ENCODE peak calls at places on chromosome 5, in four cellular contexts. One of them, this sample, is unnamed.

GRCh38 chr5:143569722-143570567 is 166.5 kb upstream of the NR3C1 start:
- DNase-seq in upper lobe of right lung: no peak
- DNase-seq in HFF-Myc: no peak
- DNase-seq in foreskin fibroblast: no peak
- DNase-seq in this sample: no peak

GRCh38 chr5:103358305-103358996 is 99.9 kb downstream of the MACIR start:
- DNase-seq in upper lobe of right lung: no peak
- DNase-seq in HFF-Myc: no peak
- DNase-seq in foreskin fibroblast: no peak
- DNase-seq in this sample: no peak

GRCh38 chr5:104551628-104552027 is 989.0 kb upstream of the NUDT12 start:
- DNase-seq in foreskin fibroblast: no peak
- DNase-seq in upper lobe of right lung: no peak
- DNase-seq in HFF-Myc: no peak
- DNase-seq in this sample: no peak

GRCh38 chr5:143147918-143148317 is 255.6 kb downstream of the NR3C1 start:
- DNase-seq in upper lobe of right lung: no peak
- DNase-seq in HFF-Myc: no peak
- DNase-seq in foreskin fibroblast: peak
- DNase-seq in this sample: no peak

GRCh38 chr5:53942724-53943123 is 367.6 kb downstream of the ARL15 start:
- DNase-seq in foreskin fibroblast: peak
- DNase-seq in HFF-Myc: no peak
- DNase-seq in upper lobe of right lung: no peak
- DNase-seq in this sample: no peak

GRCh38 chr5:35183243-35183955 is 46.9 kb downstream of the PRLR start:
- DNase-seq in upper lobe of right lung: no peak
- DNase-seq in foreskin fibroblast: peak
- DNase-seq in HFF-Myc: peak
- DNase-seq in this sample: peak

GRCh38 chr5:134073404-134073803 is 41.1 kb upstream of the TCF7 start:
- DNase-seq in HFF-Myc: no peak
- DNase-seq in foreskin fibroblast: peak
- DNase-seq in upper lobe of right lung: no peak
- DNase-seq in this sample: no peak

GRCh38 chr5:132419517-132420468 is 50.3 kb downstream of the SLC22A5 start:
- DNase-seq in foreskin fibroblast: peak
- DNase-seq in upper lobe of right lung: peak
- DNase-seq in HFF-Myc: no peak
- DNase-seq in this sample: peak

GRCh38 chr5:127875235-127876021 is 172.2 kb downstream of the CCDC192 start:
- DNase-seq in foreskin fibroblast: peak
- DNase-seq in HFF-Myc: peak
- DNase-seq in upper lobe of right lung: no peak
- DNase-seq in this sample: peak

GRCh38 chr5:141835928-141836667 is 42.1 kb downstream of the PCDH1 start:
- DNase-seq in upper lobe of right lung: no peak
- DNase-seq in foreskin fibroblast: no peak
- DNase-seq in HFF-Myc: no peak
- DNase-seq in this sample: no peak

GRCh38 chr5:178986326-178986960 is 8.7 kb downstream of the GRM6 start:
- DNase-seq in upper lobe of right lung: no peak
- DNase-seq in HFF-Myc: no peak
- DNase-seq in foreskin fibroblast: no peak
- DNase-seq in this sample: no peak

GRCh38 chr5:155408465-155408864 is 394.9 kb downstream of the KIF4B start:
- DNase-seq in HFF-Myc: no peak
- DNase-seq in upper lobe of right lung: no peak
- DNase-seq in foreskin fibroblast: no peak
- DNase-seq in this sample: no peak

GRCh38 chr5:90054612-90055011 is 354.9 kb downstream of the CETN3 start:
- DNase-seq in HFF-Myc: no peak
- DNase-seq in upper lobe of right lung: no peak
- DNase-seq in foreskin fibroblast: peak
- DNase-seq in this sample: no peak

GRCh38 chr5:160869962-160870521 is 18.0 kb upstream of the ATP10B start:
- DNase-seq in upper lobe of right lung: no peak
- DNase-seq in HFF-Myc: no peak
- DNase-seq in foreskin fibroblast: no peak
- DNase-seq in this sample: no peak

GRCh38 chr5:56829137-56829536 is 13.8 kb downstream of the MAP3K1 start:
- DNase-seq in HFF-Myc: no peak
- DNase-seq in foreskin fibroblast: no peak
- DNase-seq in upper lobe of right lung: no peak
- DNase-seq in this sample: no peak

GRCh38 chr5:167513383-167513782 is 778.1 kb upstream of the WWC1 start:
- DNase-seq in upper lobe of right lung: no peak
- DNase-seq in HFF-Myc: no peak
- DNase-seq in foreskin fibroblast: no peak
- DNase-seq in this sample: no peak

GRCh38 chr5:42767491-42768105 is 11.0 kb downstream of the CCDC152 start:
- DNase-seq in foreskin fibroblast: peak
- DNase-seq in upper lobe of right lung: no peak
- DNase-seq in HFF-Myc: no peak
- DNase-seq in this sample: peak

GRCh38 chr5:1016036-1016435 is 7.4 kb downstream of the NKD2 start:
- DNase-seq in foreskin fibroblast: no peak
- DNase-seq in upper lobe of right lung: no peak
- DNase-seq in HFF-Myc: no peak
- DNase-seq in this sample: no peak

GRCh38 chr5:95281211-95281610 is 3.7 kb downstream of the MCTP1 start:
- DNase-seq in upper lobe of right lung: no peak
- DNase-seq in foreskin fibroblast: peak
- DNase-seq in HFF-Myc: no peak
- DNase-seq in this sample: no peak

GRCh38 chr5:74632947-74633356 is 7.6 kb downstream of the ENC1 start:
- DNase-seq in upper lobe of right lung: no peak
- DNase-seq in HFF-Myc: no peak
- DNase-seq in foreskin fibroblast: peak
- DNase-seq in this sample: no peak

GRCh38 chr5:998975-999501 is 9.6 kb upstream of the NKD2 start:
- DNase-seq in HFF-Myc: no peak
- DNase-seq in upper lobe of right lung: peak
- DNase-seq in foreskin fibroblast: no peak
- DNase-seq in this sample: no peak

GRCh38 chr5:38515648-38516047 is 40.8 kb downstream of the LIFR start:
- DNase-seq in HFF-Myc: no peak
- DNase-seq in foreskin fibroblast: peak
- DNase-seq in upper lobe of right lung: no peak
- DNase-seq in this sample: no peak

GRCh38 chr5:135329101-135329912 is 69.7 kb downstream of the MACROH2A1 start:
- DNase-seq in upper lobe of right lung: no peak
- DNase-seq in HFF-Myc: no peak
- DNase-seq in foreskin fibroblast: no peak
- DNase-seq in this sample: no peak

GRCh38 chr5:71948206-71948605 is 159.1 kb upstream of the MAP1B start:
- DNase-seq in HFF-Myc: no peak
- DNase-seq in upper lobe of right lung: no peak
- DNase-seq in foreskin fibroblast: no peak
- DNase-seq in this sample: no peak

DNA sequence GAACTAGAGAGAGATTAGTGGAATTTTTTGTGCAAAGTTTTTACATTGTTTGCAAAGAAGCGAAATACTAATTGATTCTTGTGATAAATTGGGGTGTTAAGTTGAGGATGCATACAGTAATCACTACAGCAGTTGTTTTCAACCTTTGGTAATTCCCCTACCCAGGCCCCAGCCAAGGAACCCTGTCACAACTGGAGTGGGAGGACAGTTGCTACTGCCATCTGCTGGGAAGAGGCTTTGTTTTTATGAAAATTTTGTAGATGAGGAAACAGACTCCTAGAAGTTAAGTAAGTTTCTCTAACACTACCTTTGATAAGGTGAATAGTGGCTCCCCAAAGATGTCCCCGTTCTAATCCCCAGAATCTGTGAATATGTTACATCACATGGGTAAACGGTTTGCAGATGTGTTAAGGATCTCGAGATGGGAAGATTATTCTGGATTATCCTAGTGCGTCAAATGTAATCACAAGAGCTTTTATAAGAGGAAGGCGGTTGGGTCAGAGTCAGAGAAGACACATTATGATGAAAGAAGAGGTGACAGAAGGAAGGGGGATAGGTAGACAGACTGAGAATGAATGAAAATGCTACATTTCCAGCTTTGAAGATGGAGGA is 34.0 kb upstream of the PPP1R2B start:
- DNase-seq in HFF-Myc: peak
- DNase-seq in upper lobe of right lung: no peak
- DNase-seq in foreskin fibroblast: peak
- DNase-seq in this sample: peak
- TF ChIP-seq CTCF in HFF-Myc: peak
- TF ChIP-seq CTCF in upper lobe of right lung: peak
- TF ChIP-seq CTCF in foreskin fibroblast: peak
- TF ChIP-seq CTCF in this sample: peak

DNA sequence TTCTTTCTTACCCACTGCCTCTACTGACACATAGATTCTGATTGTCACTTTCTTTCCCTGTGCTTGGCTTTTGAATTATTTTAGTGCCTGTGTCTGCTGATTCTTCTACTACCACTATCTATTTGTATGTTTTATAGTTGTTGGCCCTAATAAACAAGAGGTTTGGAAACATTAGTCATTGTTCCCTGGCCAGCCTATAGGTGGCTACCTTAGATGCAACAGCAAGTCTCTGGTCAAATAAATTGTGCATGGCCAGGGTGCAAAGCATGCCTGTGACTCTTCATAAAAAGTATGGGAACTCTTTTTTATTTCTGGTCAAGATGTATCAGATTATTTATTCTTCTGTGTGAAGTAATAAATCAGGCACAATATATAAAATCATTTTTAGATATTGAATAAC is 124.4 kb downstream of the PLK2 start:
- DNase-seq in HFF-Myc: no peak
- DNase-seq in upper lobe of right lung: no peak
- DNase-seq in foreskin fibroblast: peak
- DNase-seq in this sample: no peak
- TF ChIP-seq CTCF in HFF-Myc: no peak
- TF ChIP-seq CTCF in upper lobe of right lung: no peak
- TF ChIP-seq CTCF in foreskin fibroblast: peak
- TF ChIP-seq CTCF in this sample: no peak

DNA sequence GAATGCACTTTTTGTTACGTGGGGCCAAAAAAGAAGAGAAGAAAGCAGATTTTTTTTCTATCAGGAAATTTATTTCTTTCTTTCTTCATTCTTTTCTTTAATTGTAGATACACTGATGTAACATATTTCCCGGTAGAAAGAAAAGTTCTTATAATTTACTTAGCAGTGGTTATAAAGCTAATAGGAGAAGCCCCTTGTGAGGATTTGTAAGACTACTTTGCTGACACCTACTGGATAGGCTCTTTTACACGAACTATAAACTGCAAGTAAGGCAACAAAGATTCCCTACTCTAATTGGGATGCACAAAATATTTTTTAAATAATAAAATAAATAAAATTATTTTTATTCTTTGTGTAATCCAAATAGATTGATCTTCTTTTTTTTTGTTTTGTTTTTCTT is 284.4 kb downstream of the DNAH5 start:
- DNase-seq in upper lobe of right lung: no peak
- DNase-seq in foreskin fibroblast: peak
- DNase-seq in HFF-Myc: no peak
- DNase-seq in this sample: no peak
- TF ChIP-seq CTCF in upper lobe of right lung: no peak
- TF ChIP-seq CTCF in foreskin fibroblast: peak
- TF ChIP-seq CTCF in HFF-Myc: no peak
- TF ChIP-seq CTCF in this sample: no peak

DNA sequence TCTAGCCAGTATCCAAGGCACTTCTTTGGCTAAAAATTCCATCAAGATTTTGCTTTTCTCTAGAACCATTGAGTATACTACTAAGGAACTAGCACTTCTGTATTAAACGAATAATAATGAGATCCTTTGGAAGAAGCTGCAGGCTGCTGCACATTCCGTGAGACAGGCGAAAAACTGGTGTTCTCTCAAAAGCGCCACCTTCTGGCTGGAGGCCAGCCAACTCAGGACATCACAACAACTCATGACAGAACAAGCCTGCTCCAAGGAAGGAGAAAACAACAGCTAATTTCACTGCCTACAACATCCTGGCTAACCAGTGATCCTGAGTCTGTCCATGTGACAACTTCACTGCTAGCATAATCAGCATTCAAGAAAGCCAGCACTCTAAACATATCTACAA is 150.4 kb downstream of the YTHDC2 start:
- DNase-seq in foreskin fibroblast: peak
- DNase-seq in HFF-Myc: peak
- DNase-seq in upper lobe of right lung: no peak
- DNase-seq in this sample: peak
- TF ChIP-seq CTCF in foreskin fibroblast: no peak
- TF ChIP-seq CTCF in HFF-Myc: peak
- TF ChIP-seq CTCF in upper lobe of right lung: peak
- TF ChIP-seq CTCF in this sample: peak

This sample was measured in GM13977.